ENCODE peak calls at places on chromosomes 6 and 20, in six cellular contexts. T is HL-60, M is psoas muscle, Q is osteoblast, E is endothelial cell, G is astrocyte of the cerebellum. O is an unnamed sample.

GRCh38 chr6:151716446-151717047 is 90.9 kb upstream of the ESR1 start:
- DNase-seq in G (no peak), Q (no peak), T (no peak), E (peak), M (no peak), O (peak)

GRCh38 chr6:63558270-63558669 is 14.0 kb upstream of the LOC128125822 start:
- DNase-seq in Q (no peak), G (no peak), E (no peak), T (no peak), M (no peak), O (no peak)

GRCh38 chr6:122145246-122145645 is 254.2 kb upstream of the HSF2 start:
- DNase-seq in Q (no peak), G (no peak), T (no peak), E (no peak), M (no peak), O (no peak)

GRCh38 chr6:333379-334002 is 41.2 kb downstream of the DUSP22 start:
- DNase-seq in G (no peak), Q (peak), T (no peak), E (no peak), M (no peak), O (no peak)

GRCh38 chr20:52312131-52312729 is 120.7 kb upstream of the ZFP64 start:
- DNase-seq in G (peak), M (no peak), T (peak), E (peak), Q (no peak), O (peak)

GRCh38 chr6:87588756-87589407 is 905 bp downstream of the RARS2 start:
- DNase-seq in M (no peak), Q (peak), G (peak), E (no peak), T (no peak), O (no peak)

GRCh38 chr6:166411721-166412151 is 29.0 kb upstream of the MPC1 start:
- DNase-seq in G (no peak), E (no peak), M (no peak), T (no peak), Q (peak), O (no peak)

GRCh38 chr6:14070457-14070856 is 47.1 kb upstream of the CD83 start:
- DNase-seq in T (no peak), M (no peak), G (no peak), E (no peak), Q (no peak), O (no peak)

GRCh38 chr6:38549180-38549579 is 90.5 kb downstream of the BTBD9 start:
- DNase-seq in Q (no peak), G (no peak), M (no peak), T (no peak), E (no peak), O (no peak)

GRCh38 chr6:55082021-55082420 is 92.3 kb upstream of the HCRTR2 start:
- DNase-seq in M (no peak), G (no peak), Q (no peak), T (no peak), E (no peak), O (no peak)

GRCh38 chr20:49286689-49287551 is 9.1 kb upstream of the ZNFX1 start:
- DNase-seq in T (peak), Q (no peak), G (no peak), E (no peak), M (no peak), O (no peak)

GRCh38 chr6:161003336-161003735 is 11.8 kb downstream of the MAP3K4 start:
- DNase-seq in Q (no peak), M (no peak), T (no peak), G (no peak), E (no peak), O (no peak)

GRCh38 chr20:57774111-57774880 is 64.5 kb upstream of the PMEPA1 start:
- DNase-seq in M (no peak), G (no peak), T (no peak), E (no peak), Q (no peak), O (no peak)

GRCh38 chr6:123091896-123092271 is 95.8 kb downstream of the CLVS2 start:
- DNase-seq in E (no peak), T (no peak), M (no peak), G (no peak), Q (no peak), O (no peak)

GRCh38 chr6:27672113-27672799 is 199.4 kb upstream of the ZNF184 start:
- DNase-seq in Q (peak), M (no peak), E (peak), G (no peak), T (peak), O (peak)

DNA sequence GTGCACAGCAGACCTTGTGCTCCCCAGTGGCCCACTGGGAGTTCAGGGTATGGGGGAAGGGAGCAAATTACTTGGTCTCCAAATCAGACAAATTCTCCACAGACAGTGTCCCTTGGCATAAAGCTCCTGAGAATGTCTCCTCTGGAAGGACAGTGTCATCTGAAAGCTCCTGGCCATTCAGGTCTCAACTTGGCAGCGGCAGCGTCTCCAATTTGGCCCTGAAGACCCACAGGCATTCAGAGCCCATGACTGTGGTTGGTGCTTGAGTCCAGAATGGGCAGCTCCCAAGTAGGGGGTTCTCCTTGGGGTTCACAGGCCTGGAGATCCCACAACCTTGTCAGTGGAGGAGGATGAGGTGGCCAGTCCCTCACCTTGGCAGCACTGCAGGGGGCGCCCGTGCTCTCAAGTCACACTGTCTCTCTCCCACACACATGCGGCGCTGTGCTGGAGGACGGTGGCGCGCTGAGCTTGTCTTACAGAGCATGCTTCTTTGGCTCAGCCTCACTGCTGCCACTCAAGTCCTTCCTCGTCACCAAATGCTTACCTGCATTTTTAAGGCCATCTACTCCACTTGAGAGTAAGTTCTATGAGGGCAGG is 20.7 kb downstream of the DYNLRB1 start:
- DNase-seq in E (peak), Q (peak), M (peak), T (peak), G (no peak), O (peak)
- TF ChIP-seq CTCF in E (peak), Q (peak), M (peak), T (peak), G (peak), O (peak)

GRCh38 chr6:109984410-109984809 is 6.3 kb downstream of the GPR6 start:
- DNase-seq in M (no peak), E (no peak), T (no peak), G (no peak), Q (no peak), O (no peak)
- TF ChIP-seq CTCF in M (no peak), E (no peak), T (no peak), G (no peak), Q (no peak), O (no peak)

DNA sequence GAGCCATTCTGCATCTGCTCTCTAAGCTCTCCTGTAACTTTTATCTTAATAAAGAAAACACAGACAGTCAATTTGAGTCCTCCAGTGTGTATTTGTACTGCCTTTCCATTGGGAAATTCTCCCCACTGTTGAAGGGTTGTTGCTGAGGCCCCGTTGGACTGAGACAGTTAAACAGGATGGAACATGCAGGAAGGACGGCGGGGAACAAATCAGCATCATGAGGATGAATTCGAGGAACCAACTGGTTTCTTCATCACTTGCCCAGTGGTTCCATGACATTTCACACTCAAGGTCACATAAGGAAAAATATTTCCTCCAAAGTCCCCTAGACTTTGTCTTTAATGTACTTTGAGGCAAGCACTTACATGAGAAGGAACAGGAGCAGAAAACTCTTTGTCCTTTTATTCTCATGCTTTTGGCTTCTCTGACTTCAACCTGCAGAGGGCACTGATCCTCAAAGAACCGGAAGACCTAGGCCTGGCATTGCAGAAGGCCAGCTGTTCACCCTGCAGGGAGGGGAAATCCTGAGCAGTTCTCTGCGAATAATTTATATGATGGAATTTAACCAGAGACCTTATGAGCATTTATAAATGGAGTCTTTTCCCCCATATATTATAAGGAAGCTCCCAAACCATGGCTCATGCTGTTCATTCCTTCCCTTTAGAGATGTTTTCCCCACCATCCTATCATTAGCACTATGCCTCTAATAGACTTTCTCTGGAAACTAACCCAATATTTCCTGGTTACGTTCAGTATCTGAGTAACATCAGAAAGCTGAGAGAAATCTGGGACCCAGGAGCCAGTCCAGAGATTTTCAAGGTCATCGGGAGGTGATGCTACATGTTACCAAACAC is 55.2 kb upstream of the ADGRF1 start:
- DNase-seq in E (peak), G (peak), Q (peak), M (peak), T (peak), O (peak)
- TF ChIP-seq CTCF in E (peak), G (peak), Q (peak), M (peak), T (peak), O (peak)

GRCh38 chr6:168232989-168233874 is 86.3 kb downstream of the DACT2 start:
- DNase-seq in M (no peak), T (no peak), E (no peak), Q (peak), G (no peak), O (no peak)
- TF ChIP-seq CTCF in M (no peak), T (no peak), E (no peak), Q (peak), G (no peak), O (no peak)

DNA sequence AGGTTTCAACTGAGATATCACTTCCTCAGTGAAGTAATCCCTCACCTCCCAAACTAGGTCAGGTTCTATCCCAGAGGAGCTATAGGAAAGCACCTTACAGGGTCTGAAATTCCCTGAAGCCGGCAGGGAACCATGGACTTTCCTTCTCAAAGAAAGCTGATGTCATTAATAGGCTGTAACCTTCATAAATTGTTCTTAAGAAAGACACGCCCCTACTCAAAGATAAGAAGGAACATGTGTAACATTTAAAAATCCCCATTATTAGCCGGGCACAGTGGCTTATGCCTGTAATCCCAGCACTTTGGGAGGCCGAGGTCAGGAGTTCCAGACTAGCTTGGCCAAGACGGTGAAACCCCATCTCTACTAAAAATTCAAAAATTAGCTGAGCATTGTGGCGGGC is 50.0 kb upstream of the RNGTT start:
- DNase-seq in G (no peak), E (no peak), T (no peak), M (no peak), Q (no peak), O (no peak)
- TF ChIP-seq CTCF in G (no peak), E (no peak), T (no peak), M (no peak), Q (no peak), O (no peak)

GRCh38 chr20:25285856-25286798 is 38.2 kb downstream of the PYGB start:
- DNase-seq in Q (peak), E (no peak), T (no peak), G (no peak), M (no peak), O (no peak)
- TF ChIP-seq CTCF in Q (no peak), E (no peak), T (no peak), G (no peak), M (no peak), O (no peak)

O was measured in nephron progenitor cell.